ENCODE peak calls at places on chromosomes 7 and 10, in five cellular contexts. P is colonic mucosa, U is psoas muscle, L is GM23338, I is heart right ventricle. C is an unnamed sample.

GRCh38 chr7:55099086-55099831 is 80.4 kb downstream of the EGFR start:
- DNase-seq in P (no peak), U (no peak), L (no peak), I (peak; percentile 46), C (no peak)

GRCh38 chr7:132116369-132116768 is 459.9 kb downstream of the PLXNA4 start:
- DNase-seq in P (no peak), U (no peak), L (no peak), I (no peak), C (no peak)

GRCh38 chr10:69372126-69372980 is 44.4 kb downstream of the TACR2 start:
- DNase-seq in P (no peak), U (no peak), L (no peak), I (no peak), C (no peak)

GRCh38 chr7:121192834-121193233 is 136.0 kb upstream of the WNT16 start:
- DNase-seq in P (no peak), U (no peak), L (no peak), I (no peak), C (no peak)

GRCh38 chr7:105990726-105991465 is 27.8 kb downstream of the CDHR3 start:
- DNase-seq in P (no peak), U (no peak), L (peak; percentile 85), I (no peak), C (no peak)

GRCh38 chr7:83850037-83850619 is 201.2 kb upstream of the SEMA3E start:
- DNase-seq in P (no peak), U (no peak), L (no peak), I (no peak), C (no peak)

GRCh38 chr10:58175990-58176910 is 91.4 kb downstream of the IPMK start:
- DNase-seq in P (no peak), U (no peak), L (peak; percentile 48), I (no peak), C (no peak)

GRCh38 chr10:90871279-90871760 is 454 bp upstream of the RPP30 start:
- DNase-seq in P (peak; percentile 44), U (peak; percentile 16), L (peak; percentile 96), I (no peak), C (no peak)

GRCh38 chr10:547591-548081 is 141.8 kb downstream of the DIP2C start:
- DNase-seq in P (no peak), U (no peak), L (no peak), I (no peak), C (no peak)

GRCh38 chr10:77291596-77292505 is 345.8 kb downstream of the KCNMA1 start:
- DNase-seq in P (no peak), U (no peak), L (no peak), I (no peak), C (no peak)

DNA sequence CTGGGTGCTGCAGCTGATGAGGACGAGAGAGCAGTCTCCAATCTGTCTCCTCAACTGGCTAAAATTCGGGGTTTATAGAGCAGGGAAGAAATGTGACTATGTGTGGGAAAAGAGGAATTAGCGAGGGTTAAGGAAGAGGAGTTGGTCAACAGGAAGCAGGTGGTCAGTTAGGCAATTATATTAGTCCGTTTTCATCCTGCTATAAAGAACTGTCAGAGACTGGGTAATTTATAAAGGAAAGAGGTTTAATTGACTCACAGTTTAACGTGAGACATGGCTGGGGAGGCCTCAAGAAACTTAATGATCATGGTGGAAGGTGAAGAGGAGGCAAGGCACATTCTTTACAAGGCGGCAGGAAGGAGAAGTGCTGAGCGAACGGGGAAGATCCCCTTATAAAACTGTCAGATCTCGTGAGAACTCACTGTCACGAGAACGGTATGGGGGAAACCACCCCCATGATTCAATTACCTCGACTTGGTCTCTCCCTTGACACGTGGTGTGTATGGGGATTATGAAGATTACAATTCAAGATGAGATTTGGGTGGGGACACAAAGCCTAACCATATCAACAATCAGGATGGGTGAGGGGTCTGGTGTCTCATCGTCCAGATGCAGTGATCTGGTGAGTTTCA is 35.1 kb downstream of the RAMP3 start:
- DNase-seq in P (no peak), U (no peak), L (no peak), I (no peak), C (no peak)
- H3K4me3 ChIP-seq in P (no peak overlapping the region), U (no peak overlapping the region), L (no peak overlapping the region), I (no peak overlapping the region), C (no peak overlapping the region)

GRCh38 chr10:31272841-31273240 is 46.2 kb upstream of the ZEB1 start:
- DNase-seq in P (no peak), U (no peak), L (no peak), I (no peak), C (no peak)
- H3K27ac ChIP-seq in P (no peak overlapping the region), U (no peak overlapping the region), L (no peak overlapping the region), I (no peak overlapping the region), C (no peak overlapping the region)

DNA sequence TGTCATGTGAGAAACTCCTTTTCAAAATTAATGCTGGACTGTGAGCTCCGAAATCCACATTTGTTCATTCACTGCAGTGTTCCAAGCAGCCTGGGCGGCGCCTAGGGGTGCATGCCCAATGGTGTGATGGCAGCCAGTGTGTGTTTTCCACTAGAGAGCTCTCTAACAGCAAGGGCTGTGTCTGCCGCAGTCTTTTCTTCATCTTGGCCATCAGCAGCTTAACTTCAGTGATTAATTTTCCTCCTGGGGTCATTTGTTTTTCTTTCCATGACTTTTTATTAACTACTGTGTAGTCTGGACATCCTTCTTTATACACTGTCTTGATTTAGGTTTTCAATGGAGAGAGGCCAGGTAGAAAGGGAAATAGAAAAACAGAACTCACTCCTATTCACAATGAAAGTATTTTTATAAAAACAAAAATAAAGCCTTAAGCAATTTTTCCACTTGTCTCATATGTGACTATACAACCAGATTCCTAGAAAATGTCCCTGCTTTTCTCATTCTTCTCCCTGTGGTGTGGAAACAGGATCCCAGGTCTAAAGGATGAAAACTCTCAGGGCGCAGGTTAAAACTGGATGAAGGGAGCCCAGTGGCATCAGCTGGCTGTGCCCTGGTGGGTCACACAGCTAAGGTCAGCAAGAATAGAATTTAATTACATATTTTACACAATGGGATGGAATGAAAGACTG is 176.8 kb downstream of the PKD1L1 start:
- DNase-seq in P (no peak), U (peak; percentile 28), L (no peak), I (no peak), C (peak; percentile 83)
- TF ChIP-seq CTCF in P (no peak), U (no peak), L (no peak), I (no peak), C (no peak)

GRCh38 chr10:91875156-91875555 is 34.1 kb downstream of the FGFBP3 start:
- DNase-seq in P (no peak), U (no peak), L (no peak), I (no peak), C (no peak)

GRCh38 chr10:91883549-91884542 is 25.4 kb downstream of the FGFBP3 start:
- DNase-seq in P (no peak), U (no peak), L (peak; percentile 55), I (no peak), C (peak; percentile 78)

GRCh38 chr10:91875779-91876178 is 33.5 kb downstream of the FGFBP3 start:
- DNase-seq in P (no peak), U (no peak), L (no peak), I (no peak), C (no peak)

GRCh38 chr10:91880310-91880709 is 29.0 kb downstream of the FGFBP3 start:
- DNase-seq in P (peak; percentile 22), U (no peak), L (peak; percentile 44), I (no peak), C (no peak)

GRCh38 chr10:91879514-91880170 is 29.6 kb downstream of the FGFBP3 start:
- DNase-seq in P (no peak), U (no peak), L (no peak), I (no peak), C (no peak)
- H3K4me3 ChIP-seq in P (no peak overlapping the region), U (no peak overlapping the region), L (no peak overlapping the region), I (no peak overlapping the region), C (no peak overlapping the region)

GRCh38 chr10:132425029-132425758 is 28.2 kb downstream of the PWWP2B start:
- DNase-seq in P (no peak), U (no peak), L (no peak), I (peak; percentile 4), C (no peak)
- H3K27ac ChIP-seq in P (no peak overlapping the region), U (no peak overlapping the region), L (peak overlapping the region; percentile 81), I (no peak overlapping the region), C (no peak overlapping the region)

GRCh38 chr7:116862234-116863167 is at the start of gene CAPZA2:
- DNase-seq in P (peak; percentile 93), U (peak; percentile 96), L (peak; percentile 92), I (peak; percentile 96), C (peak; percentile 95)
- TF ChIP-seq CTCF in P (no peak), U (peak; percentile 62), L (no peak), I (peak; percentile 45), C (peak; percentile 19)

C was measured in coronary artery.